ENCODE peak calls at places on chromosomes 16 and 17, in five cellular contexts. I is fibroblast of mammary gland; R is activated naive CD8-positive, alpha-beta T cell treated with anti-CD3 and anti-CD28 coated beads for 36 hours; B is substantia nigra; C is activated T-cell treated with anti-CD3 and anti-CD28 coated beads for 24 hours. O is an unnamed sample.

GRCh38 chr17:76884995-76885896 is 17.0 kb downstream of the MGAT5B start:
- DNase-seq in I (no peak), R (no peak), B (no peak), C (no peak), O (no peak)

GRCh38 chr16:55955845-55956244 is 80.7 kb upstream of the CES5A start:
- DNase-seq in I (peak), R (no peak), B (peak), C (no peak), O (no peak)

GRCh38 chr17:78416311-78416711 is 37.9 kb downstream of the PGS1 start:
- DNase-seq in I (no peak), R (no peak), B (no peak), C (no peak), O (no peak)

GRCh38 chr16:9055661-9056060 is 35.8 kb upstream of the HAPSTR1 start:
- DNase-seq in I (no peak), R (no peak), B (no peak), C (no peak), O (peak)

GRCh38 chr17:75152971-75153853 is 1.1 kb downstream of the JPT1 start:
- DNase-seq in I (peak), R (peak), B (no peak), C (no peak), O (peak)

GRCh38 chr16:88686439-88687253 is at the start of gene SNAI3:
- DNase-seq in I (peak), R (peak), B (no peak), C (peak), O (peak)

GRCh38 chr17:68184141-68184571 is 63.7 kb upstream of the AMZ2 start:
- DNase-seq in I (no peak), R (no peak), B (no peak), C (no peak), O (no peak)

GRCh38 chr16:81956213-81956948 is 54.9 kb downstream of the SDR42E1 start:
- DNase-seq in I (peak), R (no peak), B (no peak), C (no peak), O (peak)

GRCh38 chr16:26051078-26051477 is 359.3 kb downstream of the HS3ST4 start:
- DNase-seq in I (no peak), R (no peak), B (no peak), C (no peak), O (no peak)

GRCh38 chr17:40556884-40557414 is 8.3 kb downstream of the CCR7 start:
- DNase-seq in I (peak), R (no peak), B (no peak), C (no peak), O (no peak)

GRCh38 chr17:66040402-66040801 is 151.5 kb downstream of the CEP112 start:
- DNase-seq in I (no peak), R (no peak), B (no peak), C (no peak), O (no peak)

GRCh38 chr17:50426814-50427787 is 1.1 kb downstream of the ACSF2 start:
- DNase-seq in I (peak), R (peak), B (no peak), C (no peak), O (peak)

GRCh38 chr16:57029161-57030160 is 40.1 kb downstream of the NLRC5 start:
- DNase-seq in I (peak), R (no peak), B (no peak), C (no peak), O (no peak)

GRCh38 chr17:69122065-69122464 is 19.6 kb downstream of the ABCA6 start:
- DNase-seq in I (no peak), R (no peak), B (no peak), C (no peak), O (no peak)

GRCh38 chr17:48646183-48647102 is 20.3 kb upstream of the HOXB9 start:
- DNase-seq in I (no peak), R (peak), B (no peak), C (no peak), O (no peak)